ENCODE peak calls at places on chromosomes 2 and 18, in four cellular contexts. One of them, this sample, is unnamed.

GRCh38 chr18:79620586-79621165 is 58.9 kb upstream of the CTDP1 start:
- DNase-seq in prostate gland: no peak
- DNase-seq in colonic mucosa: no peak
- DNase-seq in foreskin fibroblast: no peak
- DNase-seq in this sample: no peak

GRCh38 chr18:4994710-4995109 is 202.3 kb downstream of the AKAIN1 start:
- DNase-seq in prostate gland: no peak
- DNase-seq in colonic mucosa: no peak
- DNase-seq in foreskin fibroblast: no peak
- DNase-seq in this sample: no peak

GRCh38 chr18:44681039-44681595 is 429 bp downstream of the SETBP1 start:
- DNase-seq in prostate gland: no peak
- DNase-seq in colonic mucosa: no peak
- DNase-seq in foreskin fibroblast: no peak
- DNase-seq in this sample: peak

GRCh38 chr2:233063269-233063975 is 3.3 kb downstream of the INPP5D start:
- DNase-seq in prostate gland: no peak
- DNase-seq in colonic mucosa: no peak
- DNase-seq in foreskin fibroblast: no peak
- DNase-seq in this sample: peak

GRCh38 chr2:119366161-119366648 is 429 bp downstream of the C2orf76 start:
- DNase-seq in prostate gland: peak
- DNase-seq in colonic mucosa: peak
- DNase-seq in foreskin fibroblast: peak
- DNase-seq in this sample: no peak

GRCh38 chr18:8163287-8163959 is 445.8 kb upstream of the RAB12 start:
- DNase-seq in prostate gland: peak
- DNase-seq in colonic mucosa: no peak
- DNase-seq in foreskin fibroblast: no peak
- DNase-seq in this sample: no peak

GRCh38 chr18:61589724-61590065 is 256.5 kb downstream of the CDH20 start:
- DNase-seq in prostate gland: no peak
- DNase-seq in colonic mucosa: no peak
- DNase-seq in foreskin fibroblast: peak
- DNase-seq in this sample: no peak

GRCh38 chr18:78542204-78542603 is 437.4 kb upstream of the SALL3 start:
- DNase-seq in prostate gland: peak
- DNase-seq in colonic mucosa: no peak
- DNase-seq in foreskin fibroblast: no peak
- DNase-seq in this sample: no peak

GRCh38 chr2:231960810-231961348 is 634 bp upstream of the DIS3L2 start:
- DNase-seq in prostate gland: no peak
- DNase-seq in colonic mucosa: no peak
- DNase-seq in foreskin fibroblast: no peak
- DNase-seq in this sample: no peak

GRCh38 chr2:1685957-1686783 is 58.1 kb downstream of the PXDN start:
- DNase-seq in prostate gland: no peak
- DNase-seq in colonic mucosa: no peak
- DNase-seq in foreskin fibroblast: peak
- DNase-seq in this sample: no peak

GRCh38 chr2:207865210-207865609 is 95.5 kb upstream of the FZD5 start:
- DNase-seq in prostate gland: no peak
- DNase-seq in colonic mucosa: no peak
- DNase-seq in foreskin fibroblast: no peak
- DNase-seq in this sample: no peak

GRCh38 chr2:36497570-36498163 is 100.3 kb downstream of the FEZ2 start:
- DNase-seq in prostate gland: no peak
- DNase-seq in colonic mucosa: no peak
- DNase-seq in foreskin fibroblast: no peak
- DNase-seq in this sample: no peak

GRCh38 chr2:204825054-204825453 is 279.8 kb downstream of the PARD3B start:
- DNase-seq in prostate gland: no peak
- DNase-seq in colonic mucosa: no peak
- DNase-seq in foreskin fibroblast: no peak
- DNase-seq in this sample: no peak

GRCh38 chr2:86661333-86661732 is 37.7 kb upstream of the RNF103 start:
- DNase-seq in prostate gland: no peak
- DNase-seq in colonic mucosa: no peak
- DNase-seq in foreskin fibroblast: no peak
- DNase-seq in this sample: peak

GRCh38 chr18:3830604-3831003 is 380.6 kb downstream of the TGIF1 start:
- DNase-seq in prostate gland: no peak
- DNase-seq in colonic mucosa: no peak
- DNase-seq in foreskin fibroblast: no peak
- DNase-seq in this sample: no peak

GRCh38 chr2:178233428-178233827 is 39.1 kb downstream of the OSBPL6 start:
- DNase-seq in prostate gland: no peak
- DNase-seq in colonic mucosa: no peak
- DNase-seq in foreskin fibroblast: no peak
- DNase-seq in this sample: no peak

GRCh38 chr2:241066171-241066892 is 35.8 kb downstream of the MTERF4 start:
- DNase-seq in prostate gland: no peak
- DNase-seq in colonic mucosa: peak
- DNase-seq in foreskin fibroblast: no peak
- DNase-seq in this sample: no peak

GRCh38 chr2:127220807-127221527 is 868 bp upstream of the CYP27C1 start:
- DNase-seq in prostate gland: no peak
- DNase-seq in colonic mucosa: no peak
- DNase-seq in foreskin fibroblast: no peak
- DNase-seq in this sample: no peak

GRCh38 chr2:61538920-61539559 is 884 bp upstream of the XPO1 start:
- DNase-seq in prostate gland: peak
- DNase-seq in colonic mucosa: peak
- DNase-seq in foreskin fibroblast: peak
- DNase-seq in this sample: peak

GRCh38 chr2:223560704-223561435 is 41.3 kb downstream of the SCG2 start:
- DNase-seq in prostate gland: no peak
- DNase-seq in colonic mucosa: no peak
- DNase-seq in foreskin fibroblast: no peak
- DNase-seq in this sample: no peak

GRCh38 chr18:46877329-46877987 is 39.8 kb downstream of the PIAS2 start:
- DNase-seq in prostate gland: peak
- DNase-seq in colonic mucosa: peak
- DNase-seq in foreskin fibroblast: no peak
- DNase-seq in this sample: no peak

GRCh38 chr2:212032032-212032431 is 506.6 kb downstream of the ERBB4 start:
- DNase-seq in prostate gland: no peak
- DNase-seq in colonic mucosa: no peak
- DNase-seq in foreskin fibroblast: peak
- DNase-seq in this sample: no peak

GRCh38 chr2:164840458-164840929 is 1.1 kb downstream of the COBLL1 start:
- DNase-seq in prostate gland: peak
- DNase-seq in colonic mucosa: peak
- DNase-seq in foreskin fibroblast: no peak
- DNase-seq in this sample: peak

GRCh38 chr2:260507-261161 is 3.2 kb downstream of the SH3YL1 start:
- DNase-seq in prostate gland: no peak
- DNase-seq in colonic mucosa: no peak
- DNase-seq in foreskin fibroblast: no peak
- DNase-seq in this sample: no peak

GRCh38 chr2:240437861-240438809 is 2.7 kb downstream of the GPC1 start:
- DNase-seq in prostate gland: peak
- DNase-seq in colonic mucosa: peak
- DNase-seq in foreskin fibroblast: peak
- DNase-seq in this sample: peak

GRCh38 chr2:158644139-158644538 is 151.0 kb upstream of the DAPL1 start:
- DNase-seq in prostate gland: no peak
- DNase-seq in colonic mucosa: no peak
- DNase-seq in foreskin fibroblast: peak
- DNase-seq in this sample: no peak

GRCh38 chr2:11009866-11010265 is 98.1 kb downstream of the KCNF1 start:
- DNase-seq in prostate gland: no peak
- DNase-seq in colonic mucosa: no peak
- DNase-seq in foreskin fibroblast: no peak
- DNase-seq in this sample: no peak

GRCh38 chr2:174787485-174788205 is 23.4 kb upstream of the CHRNA1 start:
- DNase-seq in prostate gland: no peak
- DNase-seq in colonic mucosa: no peak
- DNase-seq in foreskin fibroblast: peak
- DNase-seq in this sample: no peak

GRCh38 chr2:189521686-189522434 is 58.7 kb downstream of the SLC40A1 start:
- DNase-seq in prostate gland: peak
- DNase-seq in colonic mucosa: no peak
- DNase-seq in foreskin fibroblast: no peak
- DNase-seq in this sample: no peak

GRCh38 chr18:76459687-76460350 is 35.2 kb downstream of the ZNF516 start:
- DNase-seq in prostate gland: peak
- DNase-seq in colonic mucosa: no peak
- DNase-seq in foreskin fibroblast: peak
- DNase-seq in this sample: no peak
- TF ChIP-seq CTCF in prostate gland: no peak
- TF ChIP-seq CTCF in colonic mucosa: no peak
- TF ChIP-seq CTCF in foreskin fibroblast: no peak
- TF ChIP-seq CTCF in this sample: no peak

GRCh38 chr2:68776124-68776523 is 41.5 kb downstream of the ARHGAP25 start:
- DNase-seq in prostate gland: no peak
- DNase-seq in colonic mucosa: no peak
- DNase-seq in foreskin fibroblast: no peak
- DNase-seq in this sample: no peak
- TF ChIP-seq CTCF in prostate gland: no peak
- TF ChIP-seq CTCF in colonic mucosa: no peak
- TF ChIP-seq CTCF in foreskin fibroblast: no peak
- TF ChIP-seq CTCF in this sample: no peak

DNA sequence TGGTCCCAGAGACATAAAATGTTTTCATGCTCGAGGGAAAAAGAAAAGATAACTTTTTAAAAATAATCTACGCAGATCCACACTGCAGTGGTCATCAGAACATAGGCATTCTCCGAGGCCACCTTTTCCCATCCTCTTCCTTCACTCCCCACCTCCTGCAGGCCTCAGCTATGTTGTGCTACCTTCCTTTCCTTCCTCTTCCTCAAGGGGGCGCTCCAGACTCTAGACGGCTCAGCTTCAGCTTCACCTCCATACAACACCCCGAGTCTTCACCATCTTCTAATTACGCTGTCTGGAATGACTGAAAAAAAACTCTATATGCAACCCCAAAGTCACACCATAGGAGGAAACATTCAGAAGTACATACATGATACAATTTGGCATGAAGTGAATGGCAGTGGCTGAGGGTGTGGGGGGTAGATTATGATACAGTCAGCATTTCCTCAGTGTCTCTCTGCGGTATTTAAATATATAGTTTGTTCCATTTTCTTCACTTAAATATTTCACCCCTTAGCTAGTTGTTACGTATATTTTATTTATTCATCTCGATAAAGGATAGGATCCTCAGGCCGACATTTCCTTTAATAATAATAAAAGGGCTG is 583.6 kb downstream of the IRS1 start:
- DNase-seq in prostate gland: peak
- DNase-seq in colonic mucosa: peak
- DNase-seq in foreskin fibroblast: peak
- DNase-seq in this sample: peak
- TF ChIP-seq CTCF in prostate gland: peak
- TF ChIP-seq CTCF in colonic mucosa: peak
- TF ChIP-seq CTCF in foreskin fibroblast: peak
- TF ChIP-seq CTCF in this sample: no peak

DNA sequence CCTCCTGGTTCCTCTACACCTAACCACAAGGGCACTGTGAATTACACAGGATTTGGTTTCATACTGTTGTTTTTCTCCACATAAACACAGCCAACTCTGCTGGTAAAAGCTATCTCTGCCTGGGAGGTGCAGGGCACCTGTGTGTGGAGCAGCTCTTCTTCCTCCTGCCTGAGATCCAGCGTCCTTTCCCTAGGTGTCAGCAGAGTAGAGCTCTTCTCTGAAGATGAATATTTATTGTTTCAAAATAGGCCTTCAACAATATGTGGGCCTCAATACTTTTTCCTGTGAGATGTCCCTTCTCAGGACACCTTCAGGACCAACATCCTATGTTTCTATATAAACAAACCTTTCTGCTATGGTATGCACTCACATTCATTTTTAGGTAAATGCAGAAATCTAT is 573.9 kb upstream of the ID2 start:
- DNase-seq in prostate gland: no peak
- DNase-seq in colonic mucosa: no peak
- DNase-seq in foreskin fibroblast: no peak
- DNase-seq in this sample: no peak
- TF ChIP-seq CTCF in prostate gland: no peak
- TF ChIP-seq CTCF in colonic mucosa: no peak
- TF ChIP-seq CTCF in foreskin fibroblast: no peak
- TF ChIP-seq CTCF in this sample: no peak